ENCODE peak calls at places on chromosomes 6 and 20, in seven cellular contexts. D, R, S, L, V, I and M are unnamed samples.

GRCh38 chr20:43744966-43745733 is 18.3 kb upstream of the GTSF1L start:
- DNase-seq in I (no peak), V (no peak), S (no peak), D (peak; percentile 18), L (no peak), R (no peak), M (no peak)

GRCh38 chr6:56938634-56939294 is 16.1 kb upstream of the BEND6 start:
- DNase-seq in I (peak; percentile 99), V (peak; percentile 86), L (peak; percentile 58), D (no peak), S (peak; percentile 82), R (peak; percentile 100), M (no peak)

GRCh38 chr20:36601546-36601945 is 4.0 kb upstream of the RAB5IF start:
- DNase-seq in V (no peak), D (no peak), L (no peak), R (no peak), I (no peak), S (no peak), M (no peak)

GRCh38 chr20:49563015-49563980 is 4.6 kb downstream of the PTGIS start:
- DNase-seq in S (peak; percentile 14), L (no peak), D (no peak), R (no peak), V (no peak), I (no peak), M (no peak)

GRCh38 chr6:14172575-14172974 is 55.0 kb downstream of the CD83 start:
- DNase-seq in I (no peak), D (no peak), L (no peak), S (no peak), V (no peak), R (peak; percentile 16), M (no peak)

GRCh38 chr6:160010067-160010466 is 41.2 kb downstream of the IGF2R start:
- DNase-seq in R (peak; percentile 63), V (no peak), I (peak; percentile 39), S (peak; percentile 70), D (peak; percentile 27), L (no peak), M (no peak)

GRCh38 chr6:13038315-13039261 is 289.7 kb downstream of the TBC1D7 start:
- DNase-seq in I (peak; percentile 54), S (peak; percentile 71), L (no peak), V (no peak), R (no peak), D (peak; percentile 38), M (no peak)

GRCh38 chr6:46808806-46809205 is 15.6 kb downstream of the MEP1A start:
- DNase-seq in D (no peak), I (no peak), S (no peak), R (no peak), V (no peak), L (no peak), M (no peak)

GRCh38 chr6:155084431-155085123 is 89.5 kb downstream of the TIAM2 start:
- DNase-seq in D (no peak), L (no peak), I (no peak), V (no peak), S (no peak), R (peak; percentile 82), M (no peak)

GRCh38 chr20:9215539-9215938 is 146.7 kb downstream of the PLCB4 start:
- DNase-seq in V (no peak), L (no peak), R (no peak), I (no peak), D (no peak), S (no peak), M (peak; percentile 44)

GRCh38 chr20:36893801-36894200 is 17.9 kb downstream of the TLDC2 start:
- DNase-seq in V (no peak), L (no peak), S (no peak), D (no peak), I (no peak), R (no peak), M (no peak)

GRCh38 chr20:54633903-54634302 is 158.5 kb downstream of the DOK5 start:
- DNase-seq in S (no peak), I (no peak), R (no peak), V (no peak), L (no peak), D (no peak), M (no peak)

GRCh38 chr6:72580281-72580940 is 41.5 kb upstream of the KCNQ5 start:
- DNase-seq in D (peak; percentile 68), S (no peak), L (peak; percentile 23), R (peak; percentile 85), V (no peak), I (peak; percentile 77), M (peak; percentile 3)